ENCODE peak calls at places on chromosomes 11 and 22, in eight cellular contexts. I is neural progenitor cell; Q is uterus; U is lung; A is fibroblast of lung; N is GM12878; H is activated CD8-positive, alpha-beta T cell treated with anti-CD3 and anti-CD28 coated beads for 36 hours; V is Peyer's patch. O is an unnamed sample.

GRCh38 chr11:117840881-117841581 is 16.5 kb upstream of the FXYD2 start:
- DNase-seq in I (no peak), Q (peak; percentile 11), U (no peak), A (no peak), N (no peak), H (no peak), V (peak; percentile 6), O (no peak)

GRCh38 chr11:29956076-29956556 is 60.7 kb downstream of the KCNA4 start:
- DNase-seq in I (no peak), Q (no peak), U (no peak), A (no peak), N (no peak), H (no peak), V (no peak), O (no peak)

GRCh38 chr22:50186181-50186731 is 543 bp downstream of the TRABD start:
- DNase-seq in I (peak; percentile 61), Q (peak; percentile 40), U (no peak), A (no peak), N (no peak), H (no peak), V (no peak), O (no peak)

GRCh38 chr11:38543951-38544350 is 1945.9 kb upstream of the RAG2 start:
- DNase-seq in I (no peak), Q (no peak), U (no peak), A (peak; percentile 20), N (no peak), H (no peak), V (no peak), O (no peak)

GRCh38 chr11:43691332-43691731 is 10.8 kb downstream of the HSD17B12 start:
- DNase-seq in I (no peak), Q (no peak), U (no peak), A (no peak), N (no peak), H (no peak), V (no peak), O (no peak)

GRCh38 chr11:127789887-127790286 is 789.3 kb upstream of the KIRREL3 start:
- DNase-seq in I (peak; percentile 54), Q (no peak), U (no peak), A (peak; percentile 1), N (no peak), H (peak; percentile 12), V (no peak), O (no peak)

GRCh38 chr11:105520706-105521345 is 89.0 kb upstream of the GRIA4 start:
- DNase-seq in I (no peak), Q (no peak), U (no peak), A (no peak), N (no peak), H (no peak), V (no peak), O (no peak)

GRCh38 chr11:3021125-3021524 is 29.0 kb upstream of the NAP1L4 start:
- DNase-seq in I (peak; percentile 81), Q (no peak), U (no peak), A (peak; percentile 23), N (no peak), H (peak; percentile 55), V (no peak), O (no peak)

GRCh38 chr22:41746563-41747400 is 47.5 kb downstream of the MEI1 start:
- DNase-seq in I (peak; percentile 88), Q (peak; percentile 46), U (peak; percentile 82), A (peak; percentile 81), N (peak; percentile 80), H (peak; percentile 63), V (peak; percentile 62), O (peak; percentile 15)

GRCh38 chr11:62844154-62844553 is 4.8 kb upstream of the WDR74 start:
- DNase-seq in I (no peak), Q (no peak), U (no peak), A (no peak), N (no peak), H (no peak), V (no peak), O (no peak)

GRCh38 chr22:42202669-42203068 is 67.8 kb downstream of the TCF20 start:
- DNase-seq in I (no peak), Q (no peak), U (no peak), A (peak; percentile 71), N (no peak), H (peak; percentile 74), V (no peak), O (no peak)

GRCh38 chr11:112886707-112887370 is 74.4 kb upstream of the NCAM1 start:
- DNase-seq in I (no peak), Q (no peak), U (no peak), A (peak; percentile 38), N (no peak), H (no peak), V (no peak), O (no peak)

GRCh38 chr11:48170840-48171233 is 45.8 kb upstream of the OR4B1 start:
- DNase-seq in I (no peak), Q (no peak), U (no peak), A (peak; percentile 40), N (no peak), H (no peak), V (no peak), O (no peak)

GRCh38 chr22:36282078-36282831 is 29.3 kb downstream of the APOL1 start:
- DNase-seq in I (no peak), Q (no peak), U (no peak), A (no peak), N (no peak), H (no peak), V (no peak), O (no peak)

GRCh38 chr22:49540571-49541450 is 286.9 kb downstream of the BRD1 start:
- DNase-seq in I (no peak), Q (no peak), U (no peak), A (no peak), N (no peak), H (no peak), V (no peak), O (no peak)

DNA sequence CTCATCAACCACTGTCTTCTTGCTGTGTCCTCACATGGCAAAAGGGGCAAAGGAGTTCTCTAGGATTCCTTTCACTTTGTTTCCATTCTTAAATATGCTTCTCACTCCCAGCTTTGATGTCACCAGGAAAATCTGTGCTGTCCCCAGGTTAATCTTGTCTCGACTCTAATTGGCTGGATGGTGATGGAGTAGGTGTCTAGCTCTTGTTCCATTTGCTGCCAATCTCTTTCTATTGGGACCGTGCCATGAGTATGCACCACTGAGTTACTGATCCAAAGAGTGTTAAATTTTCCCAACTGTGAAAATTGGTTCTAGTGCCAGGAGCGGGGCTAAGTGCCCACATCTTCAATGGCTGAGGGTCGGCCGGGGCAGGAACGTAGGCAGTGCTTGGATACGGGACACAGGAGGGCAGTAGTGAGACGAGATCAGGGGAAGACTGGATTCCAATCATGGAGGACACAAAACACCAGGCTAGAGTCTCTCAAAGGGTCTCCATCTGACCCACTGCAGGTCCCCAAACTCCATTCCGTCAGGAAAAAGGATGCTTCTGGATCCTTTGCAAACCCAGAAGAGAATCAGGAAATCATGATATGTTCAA is 47.7 kb upstream of the CSNK2A3 start:
- DNase-seq in I (peak; percentile 52), Q (no peak), U (no peak), A (no peak), N (no peak), H (peak; percentile 28), V (no peak), O (no peak)
- TF ChIP-seq CTCF in I (peak; percentile 53), Q (no peak), U (no peak), A (peak; percentile 26), N (peak; percentile 21), H (no peak), V (peak; percentile 22), O (no peak)

GRCh38 chr11:129949067-129949466 is 53.6 kb downstream of the PRDM10 start:
- DNase-seq in I (no peak), Q (no peak), U (no peak), A (no peak), N (no peak), H (no peak), V (no peak), O (no peak)

GRCh38 chr11:129945377-129945776 is 50.0 kb upstream of the NFRKB start:
- DNase-seq in I (no peak), Q (no peak), U (no peak), A (no peak), N (no peak), H (no peak), V (no peak), O (no peak)

GRCh38 chr11:129946965-129947364 is 51.6 kb upstream of the NFRKB start:
- DNase-seq in I (no peak), Q (no peak), U (no peak), A (no peak), N (no peak), H (no peak), V (no peak), O (no peak)

GRCh38 chr11:129946256-129946655 is 50.9 kb upstream of the NFRKB start:
- DNase-seq in I (no peak), Q (no peak), U (no peak), A (peak; percentile 72), N (no peak), H (no peak), V (no peak), O (no peak)

DNA sequence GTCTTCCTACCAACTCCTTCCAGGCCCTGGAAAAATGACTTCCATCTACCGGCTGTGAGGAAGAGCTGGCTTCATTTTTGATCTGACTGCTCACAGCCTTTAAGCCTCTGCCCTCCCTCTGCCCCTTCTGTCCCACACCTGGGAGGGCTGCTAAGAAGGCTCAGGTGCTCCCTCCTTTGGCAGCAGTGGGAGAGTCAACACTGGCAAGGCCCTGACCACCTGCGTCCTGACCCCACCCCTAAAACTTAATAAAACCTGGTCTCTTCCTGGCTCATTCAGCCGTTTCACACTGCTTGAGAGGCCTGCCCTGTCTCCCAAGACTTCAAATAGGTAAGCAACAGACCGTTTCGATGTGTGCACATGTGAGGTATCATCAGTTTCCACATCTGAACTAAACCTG is 52.1 kb upstream of the NFRKB start:
- DNase-seq in I (peak; percentile 9), Q (no peak), U (no peak), A (no peak), N (no peak), H (no peak), V (no peak), O (no peak)
- TF ChIP-seq CTCF in I (peak; percentile 4), Q (no peak), U (no peak), A (no peak), N (no peak), H (no peak), V (no peak), O (no peak)

GRCh38 chr11:44949160-44950035 is 1.3 kb downstream of the TP53I11 start:
- DNase-seq in I (peak; percentile 88), Q (peak; percentile 42), U (peak; percentile 39), A (peak; percentile 40), N (no peak), H (peak; percentile 44), V (peak; percentile 47), O (no peak)
- TF ChIP-seq CTCF in I (peak; percentile 87), Q (peak; percentile 53), U (peak; percentile 5), A (peak; percentile 56), N (no peak), H (peak; percentile 58), V (peak; percentile 48), O (no peak)

DNA sequence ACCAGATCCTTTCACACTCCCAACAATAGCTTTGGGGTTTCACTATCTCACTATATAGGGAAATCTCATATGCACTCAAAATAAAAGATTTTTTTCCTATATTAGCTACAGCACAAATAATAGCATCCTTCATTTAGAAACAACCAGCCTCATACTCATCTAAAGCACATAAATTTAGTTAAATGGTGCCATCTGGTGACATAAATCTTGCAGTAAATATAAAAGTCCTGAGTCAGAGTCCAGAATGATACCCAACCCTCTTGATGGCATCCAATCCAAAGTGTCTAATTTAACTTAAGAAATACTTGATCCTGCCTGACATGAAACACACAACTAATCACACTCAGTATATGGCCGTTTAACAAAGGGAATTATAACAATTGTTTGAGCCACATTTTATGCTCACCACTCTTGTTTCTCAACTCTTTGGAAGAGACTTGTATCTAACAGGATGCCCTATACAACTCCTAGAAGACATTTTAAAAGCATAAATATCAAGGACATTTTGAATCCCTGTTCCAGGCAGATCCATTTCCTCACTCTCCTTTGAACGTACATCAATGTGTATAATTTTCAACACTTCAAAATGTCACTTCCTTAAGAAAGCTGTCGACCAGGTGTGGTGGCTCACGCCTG is 36.2 kb downstream of the DLG2 start:
- DNase-seq in I (peak; percentile 49), Q (no peak), U (no peak), A (peak; percentile 40), N (no peak), H (no peak), V (no peak), O (no peak)
- TF ChIP-seq CTCF in I (peak; percentile 57), Q (no peak), U (no peak), A (no peak), N (no peak), H (no peak), V (peak; percentile 39), O (no peak)

O was measured in thoracic aorta.